ENCODE peak calls at places on chromosomes 5 and 9, in nine cellular contexts. One of them, this sample, is unnamed.

GRCh38 chr5:143205386-143205785 is 198.1 kb downstream of the NR3C1 start:
- DNase-seq in HepG2: no peak
- DNase-seq in endodermal cell: no peak
- DNase-seq in HFF-Myc: no peak
- DNase-seq in astrocyte: peak
- DNase-seq in hepatocyte: no peak
- DNase-seq in IMR-90: peak
- DNase-seq in astrocyte of the cerebellum: peak
- DNase-seq in colonic mucosa: no peak
- DNase-seq in this sample: peak

GRCh38 chr9:127931092-127931881 is 710 bp upstream of the PIP5KL1 start:
- DNase-seq in HFF-Myc: no peak
- DNase-seq in HepG2: peak
- DNase-seq in astrocyte: peak
- DNase-seq in astrocyte of the cerebellum: no peak
- DNase-seq in IMR-90: peak
- DNase-seq in colonic mucosa: no peak
- DNase-seq in endodermal cell: peak
- DNase-seq in hepatocyte: peak
- DNase-seq in this sample: no peak

GRCh38 chr9:109977521-109977920 is 197.5 kb downstream of the PALM2AKAP2 start:
- DNase-seq in HFF-Myc: no peak
- DNase-seq in astrocyte of the cerebellum: no peak
- DNase-seq in endodermal cell: peak
- DNase-seq in HepG2: no peak
- DNase-seq in IMR-90: no peak
- DNase-seq in hepatocyte: no peak
- DNase-seq in colonic mucosa: no peak
- DNase-seq in astrocyte: no peak
- DNase-seq in this sample: no peak

GRCh38 chr5:133947431-133947841 is 21.0 kb downstream of the C5orf15 start:
- DNase-seq in astrocyte: peak
- DNase-seq in HFF-Myc: no peak
- DNase-seq in HepG2: no peak
- DNase-seq in colonic mucosa: no peak
- DNase-seq in astrocyte of the cerebellum: peak
- DNase-seq in endodermal cell: no peak
- DNase-seq in hepatocyte: no peak
- DNase-seq in IMR-90: peak
- DNase-seq in this sample: no peak

GRCh38 chr5:127810014-127810413 is 106.8 kb downstream of the CCDC192 start:
- DNase-seq in endodermal cell: no peak
- DNase-seq in astrocyte of the cerebellum: no peak
- DNase-seq in HepG2: no peak
- DNase-seq in astrocyte: no peak
- DNase-seq in IMR-90: no peak
- DNase-seq in HFF-Myc: no peak
- DNase-seq in colonic mucosa: no peak
- DNase-seq in hepatocyte: no peak
- DNase-seq in this sample: no peak

GRCh38 chr5:150172147-150172546 is 5.6 kb downstream of the CDX1 start:
- DNase-seq in endodermal cell: no peak
- DNase-seq in HepG2: no peak
- DNase-seq in colonic mucosa: peak
- DNase-seq in IMR-90: peak
- DNase-seq in astrocyte of the cerebellum: no peak
- DNase-seq in hepatocyte: no peak
- DNase-seq in HFF-Myc: no peak
- DNase-seq in astrocyte: peak
- DNase-seq in this sample: peak

GRCh38 chr9:108759399-108759798 is 96.4 kb downstream of the ACTL7B start:
- DNase-seq in hepatocyte: no peak
- DNase-seq in endodermal cell: no peak
- DNase-seq in astrocyte of the cerebellum: no peak
- DNase-seq in astrocyte: no peak
- DNase-seq in IMR-90: no peak
- DNase-seq in HFF-Myc: no peak
- DNase-seq in colonic mucosa: no peak
- DNase-seq in HepG2: no peak
- DNase-seq in this sample: no peak

GRCh38 chr5:2699686-2700085 is 51.8 kb downstream of the IRX2 start:
- DNase-seq in colonic mucosa: no peak
- DNase-seq in endodermal cell: no peak
- DNase-seq in HepG2: no peak
- DNase-seq in IMR-90: no peak
- DNase-seq in astrocyte of the cerebellum: no peak
- DNase-seq in astrocyte: no peak
- DNase-seq in HFF-Myc: no peak
- DNase-seq in hepatocyte: no peak
- DNase-seq in this sample: no peak

GRCh38 chr9:108478871-108479332 is 376.9 kb downstream of the ACTL7B start:
- DNase-seq in astrocyte: peak
- DNase-seq in HepG2: peak
- DNase-seq in HFF-Myc: peak
- DNase-seq in astrocyte of the cerebellum: peak
- DNase-seq in colonic mucosa: no peak
- DNase-seq in endodermal cell: no peak
- DNase-seq in IMR-90: peak
- DNase-seq in hepatocyte: peak
- DNase-seq in this sample: no peak

GRCh38 chr5:134127988-134128647 is 13.6 kb downstream of the TCF7 start:
- DNase-seq in endodermal cell: no peak
- DNase-seq in colonic mucosa: no peak
- DNase-seq in HFF-Myc: no peak
- DNase-seq in hepatocyte: no peak
- DNase-seq in astrocyte of the cerebellum: no peak
- DNase-seq in astrocyte: peak
- DNase-seq in IMR-90: no peak
- DNase-seq in HepG2: no peak
- DNase-seq in this sample: no peak

GRCh38 chr5:13606051-13606450 is 338.4 kb downstream of the DNAH5 start:
- DNase-seq in astrocyte: peak
- DNase-seq in astrocyte of the cerebellum: no peak
- DNase-seq in hepatocyte: no peak
- DNase-seq in endodermal cell: no peak
- DNase-seq in IMR-90: peak
- DNase-seq in colonic mucosa: no peak
- DNase-seq in HepG2: no peak
- DNase-seq in HFF-Myc: no peak
- DNase-seq in this sample: peak

GRCh38 chr5:52007230-52007858 is 624.1 kb downstream of the ISL1 start:
- DNase-seq in endodermal cell: peak
- DNase-seq in HFF-Myc: peak
- DNase-seq in IMR-90: peak
- DNase-seq in astrocyte: peak
- DNase-seq in colonic mucosa: peak
- DNase-seq in hepatocyte: peak
- DNase-seq in astrocyte of the cerebellum: peak
- DNase-seq in HepG2: peak
- DNase-seq in this sample: peak

GRCh38 chr9:111632051-111632450 is 917 bp downstream of the DNAJC25 start:
- DNase-seq in astrocyte of the cerebellum: no peak
- DNase-seq in astrocyte: no peak
- DNase-seq in HepG2: peak
- DNase-seq in IMR-90: no peak
- DNase-seq in colonic mucosa: no peak
- DNase-seq in hepatocyte: no peak
- DNase-seq in HFF-Myc: no peak
- DNase-seq in endodermal cell: no peak
- DNase-seq in this sample: no peak

GRCh38 chr5:137114529-137114928 is 384.6 kb downstream of the SPOCK1 start:
- DNase-seq in HFF-Myc: no peak
- DNase-seq in IMR-90: peak
- DNase-seq in endodermal cell: no peak
- DNase-seq in astrocyte of the cerebellum: no peak
- DNase-seq in hepatocyte: peak
- DNase-seq in colonic mucosa: no peak
- DNase-seq in astrocyte: peak
- DNase-seq in HepG2: no peak
- DNase-seq in this sample: no peak
- TF ChIP-seq CTCF in HFF-Myc: peak
- TF ChIP-seq CTCF in IMR-90: no peak
- TF ChIP-seq CTCF in endodermal cell: peak
- TF ChIP-seq CTCF in astrocyte of the cerebellum: no peak
- TF ChIP-seq CTCF in hepatocyte: no peak
- TF ChIP-seq CTCF in colonic mucosa: no peak
- TF ChIP-seq CTCF in astrocyte: no peak
- TF ChIP-seq CTCF in HepG2: no peak
- TF ChIP-seq CTCF in this sample: no peak

GRCh38 chr5:42989198-42989597 is 50.9 kb downstream of the ANXA2R start:
- DNase-seq in HFF-Myc: no peak
- DNase-seq in hepatocyte: no peak
- DNase-seq in colonic mucosa: no peak
- DNase-seq in endodermal cell: no peak
- DNase-seq in astrocyte: no peak
- DNase-seq in HepG2: no peak
- DNase-seq in IMR-90: no peak
- DNase-seq in astrocyte of the cerebellum: no peak
- DNase-seq in this sample: no peak

GRCh38 chr5:42991477-42992034 is 48.6 kb downstream of the ANXA2R start:
- DNase-seq in HepG2: no peak
- DNase-seq in astrocyte of the cerebellum: no peak
- DNase-seq in HFF-Myc: no peak
- DNase-seq in endodermal cell: peak
- DNase-seq in colonic mucosa: no peak
- DNase-seq in astrocyte: peak
- DNase-seq in IMR-90: peak
- DNase-seq in hepatocyte: no peak
- DNase-seq in this sample: no peak

GRCh38 chr5:42992035-42992570 is 48.0 kb downstream of the ANXA2R start:
- DNase-seq in astrocyte of the cerebellum: no peak
- DNase-seq in astrocyte: peak
- DNase-seq in HepG2: peak
- DNase-seq in endodermal cell: peak
- DNase-seq in HFF-Myc: no peak
- DNase-seq in colonic mucosa: peak
- DNase-seq in IMR-90: peak
- DNase-seq in hepatocyte: peak
- DNase-seq in this sample: no peak

GRCh38 chr5:42988568-42988967 is 51.6 kb downstream of the ANXA2R start:
- DNase-seq in HFF-Myc: no peak
- DNase-seq in hepatocyte: no peak
- DNase-seq in IMR-90: no peak
- DNase-seq in astrocyte of the cerebellum: no peak
- DNase-seq in astrocyte: no peak
- DNase-seq in colonic mucosa: no peak
- DNase-seq in HepG2: no peak
- DNase-seq in endodermal cell: no peak
- DNase-seq in this sample: no peak

GRCh38 chr5:42990892-42991291 is 49.2 kb downstream of the ANXA2R start:
- DNase-seq in endodermal cell: no peak
- DNase-seq in colonic mucosa: no peak
- DNase-seq in HFF-Myc: no peak
- DNase-seq in astrocyte: no peak
- DNase-seq in IMR-90: no peak
- DNase-seq in HepG2: no peak
- DNase-seq in astrocyte of the cerebellum: no peak
- DNase-seq in hepatocyte: no peak
- DNase-seq in this sample: no peak
- H3K4me3 ChIP-seq in endodermal cell: no peak
- H3K4me3 ChIP-seq in colonic mucosa: peak
- H3K4me3 ChIP-seq in HFF-Myc: no peak
- H3K4me3 ChIP-seq in astrocyte: peak
- H3K4me3 ChIP-seq in IMR-90: peak
- H3K4me3 ChIP-seq in HepG2: no peak
- H3K4me3 ChIP-seq in astrocyte of the cerebellum: peak
- H3K4me3 ChIP-seq in hepatocyte: no peak
- H3K4me3 ChIP-seq in this sample: no peak

DNA sequence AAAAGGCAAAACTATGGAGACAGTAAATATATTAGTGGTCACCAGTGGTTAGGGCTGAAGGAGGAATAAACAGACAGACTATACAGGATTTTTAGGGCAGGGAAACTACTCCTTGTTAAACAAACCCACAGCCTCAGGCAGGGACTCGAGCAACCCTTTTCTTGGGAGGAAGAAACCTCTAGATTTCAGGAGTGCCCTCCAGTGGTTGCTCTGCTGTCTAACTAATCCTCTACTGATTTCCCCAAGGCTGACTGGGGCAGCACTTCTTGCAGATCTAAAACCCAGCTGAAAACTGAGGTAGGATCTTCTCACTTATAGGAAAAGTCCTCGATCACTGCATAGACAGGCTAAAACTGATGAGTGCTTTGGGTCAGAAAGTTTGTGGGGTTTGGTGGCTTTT is 176.8 kb downstream of the ISOC1 start:
- DNase-seq in colonic mucosa: no peak
- DNase-seq in astrocyte: no peak
- DNase-seq in IMR-90: no peak
- DNase-seq in HepG2: no peak
- DNase-seq in endodermal cell: peak
- DNase-seq in hepatocyte: peak
- DNase-seq in HFF-Myc: no peak
- DNase-seq in astrocyte of the cerebellum: no peak
- DNase-seq in this sample: no peak
- TF ChIP-seq CTCF in colonic mucosa: no peak
- TF ChIP-seq CTCF in astrocyte: no peak
- TF ChIP-seq CTCF in IMR-90: no peak
- TF ChIP-seq CTCF in HepG2: no peak
- TF ChIP-seq CTCF in endodermal cell: peak
- TF ChIP-seq CTCF in hepatocyte: peak
- TF ChIP-seq CTCF in HFF-Myc: no peak
- TF ChIP-seq CTCF in astrocyte of the cerebellum: no peak
- TF ChIP-seq CTCF in this sample: peak

GRCh38 chr9:101403886-101404285 is 5.2 kb downstream of the ZNF189 start:
- DNase-seq in IMR-90: no peak
- DNase-seq in HFF-Myc: no peak
- DNase-seq in endodermal cell: no peak
- DNase-seq in colonic mucosa: no peak
- DNase-seq in astrocyte of the cerebellum: no peak
- DNase-seq in HepG2: no peak
- DNase-seq in hepatocyte: no peak
- DNase-seq in astrocyte: no peak
- DNase-seq in this sample: no peak

GRCh38 chr9:101409079-101409477 is 10.4 kb downstream of the ZNF189 start:
- DNase-seq in HFF-Myc: no peak
- DNase-seq in colonic mucosa: no peak
- DNase-seq in IMR-90: peak
- DNase-seq in astrocyte: no peak
- DNase-seq in endodermal cell: no peak
- DNase-seq in HepG2: no peak
- DNase-seq in astrocyte of the cerebellum: no peak
- DNase-seq in hepatocyte: no peak
- DNase-seq in this sample: no peak

DNA sequence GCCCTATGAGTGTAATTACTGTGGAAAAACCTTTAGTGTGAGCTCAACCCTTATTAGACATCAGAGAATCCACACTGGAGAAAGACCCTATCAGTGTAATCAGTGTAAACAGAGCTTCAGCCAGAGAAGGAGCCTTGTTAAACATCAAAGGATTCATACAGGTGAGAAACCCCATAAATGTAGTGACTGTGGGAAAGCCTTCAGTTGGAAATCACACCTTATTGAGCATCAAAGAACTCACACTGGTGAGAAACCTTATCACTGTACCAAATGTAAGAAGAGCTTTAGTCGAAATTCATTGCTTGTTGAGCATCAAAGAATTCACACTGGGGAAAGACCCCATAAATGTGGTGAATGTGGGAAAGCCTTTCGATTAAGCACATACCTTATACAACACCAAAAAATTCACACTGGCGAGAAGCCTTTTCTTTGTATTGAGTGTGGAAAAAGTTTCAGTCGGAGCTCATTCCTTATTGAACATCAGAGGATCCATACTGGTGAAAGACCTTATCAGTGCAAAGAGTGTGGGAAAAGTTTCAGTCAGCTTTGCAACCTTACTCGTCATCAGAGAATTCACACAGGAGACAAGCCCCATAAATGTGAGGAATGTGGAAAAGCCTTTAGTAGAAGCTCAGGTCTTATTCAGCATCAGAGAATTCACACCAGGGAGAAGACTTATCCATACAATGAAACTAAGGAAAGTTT is 9.9 kb downstream of the ZNF189 start:
- DNase-seq in HFF-Myc: no peak
- DNase-seq in endodermal cell: no peak
- DNase-seq in HepG2: no peak
- DNase-seq in astrocyte: no peak
- DNase-seq in IMR-90: no peak
- DNase-seq in hepatocyte: no peak
- DNase-seq in colonic mucosa: no peak
- DNase-seq in astrocyte of the cerebellum: no peak
- DNase-seq in this sample: no peak
- H3K4me3 ChIP-seq in HFF-Myc: no peak
- H3K4me3 ChIP-seq in endodermal cell: peak
- H3K4me3 ChIP-seq in HepG2: no peak
- H3K4me3 ChIP-seq in astrocyte: no peak
- H3K4me3 ChIP-seq in IMR-90: no peak
- H3K4me3 ChIP-seq in hepatocyte: no peak
- H3K4me3 ChIP-seq in colonic mucosa: no peak
- H3K4me3 ChIP-seq in astrocyte of the cerebellum: no peak
- H3K4me3 ChIP-seq in this sample: no peak